ENCODE peak calls at places on chromosomes 7 and 10, in six cellular contexts. M, H, O, Z, I and U are unnamed samples.

GRCh38 chr10:69089638-69090599 is 2.0 kb downstream of the SRGN start:
- DNase-seq in M (no peak), H (no peak), O (peak; percentile 54), Z (no peak), I (no peak), U (no peak)

GRCh38 chr7:2583798-2584580 is 25.2 kb downstream of the IQCE start:
- DNase-seq in M (no peak), H (no peak), O (no peak), Z (no peak), I (no peak), U (no peak)

GRCh38 chr7:128065872-128066271 is 34.6 kb upstream of the LRRC4 start:
- DNase-seq in M (no peak), H (no peak), O (no peak), Z (peak; percentile 37), I (no peak), U (no peak)

GRCh38 chr7:93316730-93317129 is 84.6 kb downstream of the VPS50 start:
- DNase-seq in M (no peak), H (no peak), O (peak; percentile 43), Z (no peak), I (no peak), U (no peak)

GRCh38 chr10:114711487-114712250 is 53.6 kb upstream of the ABLIM1 start:
- DNase-seq in M (no peak), H (no peak), O (no peak), Z (no peak), I (no peak), U (peak; percentile 43)

GRCh38 chr7:1508277-1508758 is 4.1 kb upstream of the INTS1 start:
- DNase-seq in M (no peak), H (no peak), O (no peak), Z (no peak), I (no peak), U (no peak)

GRCh38 chr7:84647797-84648762 is 453.5 kb upstream of the SEMA3A start:
- DNase-seq in M (no peak), H (no peak), O (peak; percentile 94), Z (peak; percentile 57), I (peak; percentile 54), U (no peak)

GRCh38 chr10:118569241-118569881 is 26.1 kb downstream of the PRLHR start:
- DNase-seq in M (no peak), H (no peak), O (peak; percentile 27), Z (peak; percentile 26), I (no peak), U (no peak)

GRCh38 chr10:22417736-22418268 is 72.5 kb downstream of the SPAG6 start:
- DNase-seq in M (no peak), H (no peak), O (no peak), Z (no peak), I (no peak), U (no peak)

GRCh38 chr10:5943536-5943935 is 33.8 kb downstream of the IL15RA start:
- DNase-seq in M (no peak), H (no peak), O (peak; percentile 59), Z (no peak), I (no peak), U (peak; percentile 61)

GRCh38 chr10:12720217-12720981 is 281.1 kb downstream of the CCDC3 start:
- DNase-seq in M (no peak), H (no peak), O (peak; percentile 97), Z (peak; percentile 89), I (peak; percentile 85), U (no peak)

DNA sequence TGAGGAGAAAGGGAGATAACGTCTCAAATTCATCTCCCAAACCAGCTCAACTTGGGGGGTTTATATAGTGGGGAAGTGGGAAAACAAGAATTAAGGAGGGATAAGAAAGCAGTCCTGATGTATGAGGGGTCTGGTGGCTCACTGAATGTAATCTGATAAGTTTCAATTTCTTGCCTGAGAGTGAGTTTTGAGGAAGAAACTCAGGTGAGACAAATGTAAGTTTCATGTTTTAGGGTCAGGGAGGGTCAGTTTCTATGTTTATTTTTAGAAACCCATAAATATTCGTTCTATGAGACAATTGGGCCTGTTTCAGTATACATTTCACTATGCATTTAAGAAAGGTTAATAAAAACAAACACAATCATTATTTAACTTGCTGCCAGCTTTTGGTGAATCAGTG is 128.0 kb upstream of the MBL2 start:
- DNase-seq in M (no peak), H (no peak), O (no peak), Z (no peak), I (no peak), U (no peak)
- H2BK15ac ChIP-seq in M (no peak overlapping the region), H (no peak overlapping the region), O (no peak overlapping the region), Z (no peak overlapping the region), I (no peak overlapping the region), U (no peak overlapping the region)

GRCh38 chr7:112521942-112522341 is 41.2 kb downstream of the LSMEM1 start:
- DNase-seq in M (no peak), H (no peak), O (no peak), Z (no peak), I (no peak), U (no peak)

GRCh38 chr7:112520787-112521186 is 40.0 kb downstream of the LSMEM1 start:
- DNase-seq in M (no peak), H (no peak), O (no peak), Z (no peak), I (no peak), U (no peak)

GRCh38 chr7:112529486-112529885 is 48.7 kb downstream of the LSMEM1 start:
- DNase-seq in M (no peak), H (no peak), O (no peak), Z (no peak), I (peak; percentile 14), U (no peak)

DNA sequence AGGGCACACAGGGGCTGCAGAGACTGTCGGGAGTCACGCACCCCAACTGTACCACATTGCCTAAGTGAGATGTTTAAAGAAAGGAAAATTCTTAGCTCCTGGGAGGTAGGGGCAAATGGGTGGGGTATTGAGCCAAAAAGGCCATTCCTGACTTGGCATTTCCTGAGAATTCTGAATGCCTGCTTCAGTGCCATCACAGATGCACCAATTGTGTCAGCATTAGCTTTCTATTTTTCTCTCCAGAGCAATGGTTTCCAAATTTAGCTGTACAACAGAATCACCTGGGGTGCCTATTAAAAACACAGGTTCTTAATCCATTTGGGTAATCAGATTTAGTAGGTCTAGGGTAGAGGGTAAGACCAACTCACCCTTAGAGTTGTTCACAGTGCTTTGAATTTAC is 43.1 kb downstream of the LSMEM1 start:
- DNase-seq in M (no peak), H (no peak), O (no peak), Z (no peak), I (no peak), U (no peak)
- H2BK15ac ChIP-seq in M (no peak overlapping the region), H (no peak overlapping the region), O (no peak overlapping the region), Z (no peak overlapping the region), I (no peak overlapping the region), U (no peak overlapping the region)

GRCh38 chr10:98419456-98420261 is 4.7 kb upstream of the PYROXD2 start:
- DNase-seq in M (no peak), H (no peak), O (no peak), Z (no peak), I (no peak), U (no peak)
- H2BK15ac ChIP-seq in M (no peak overlapping the region), H (no peak overlapping the region), O (no peak overlapping the region), Z (no peak overlapping the region), I (no peak overlapping the region), U (no peak overlapping the region)

GRCh38 chr7:131949659-131950058 is 393.2 kb upstream of the PODXL start:
- DNase-seq in M (no peak), H (no peak), O (no peak), Z (no peak), I (no peak), U (peak; percentile 17)
- H2BK15ac ChIP-seq in M (no peak overlapping the region), H (no peak overlapping the region), O (no peak overlapping the region), Z (no peak overlapping the region), I (no peak overlapping the region), U (no peak overlapping the region)

GRCh38 chr10:87578160-87578559 is 73.5 kb downstream of the MINPP1 start:
- DNase-seq in M (no peak), H (no peak), O (no peak), Z (no peak), I (no peak), U (no peak)
- H2BK15ac ChIP-seq in M (no peak overlapping the region), H (no peak overlapping the region), O (no peak overlapping the region), Z (no peak overlapping the region), I (no peak overlapping the region), U (no peak overlapping the region)

DNA sequence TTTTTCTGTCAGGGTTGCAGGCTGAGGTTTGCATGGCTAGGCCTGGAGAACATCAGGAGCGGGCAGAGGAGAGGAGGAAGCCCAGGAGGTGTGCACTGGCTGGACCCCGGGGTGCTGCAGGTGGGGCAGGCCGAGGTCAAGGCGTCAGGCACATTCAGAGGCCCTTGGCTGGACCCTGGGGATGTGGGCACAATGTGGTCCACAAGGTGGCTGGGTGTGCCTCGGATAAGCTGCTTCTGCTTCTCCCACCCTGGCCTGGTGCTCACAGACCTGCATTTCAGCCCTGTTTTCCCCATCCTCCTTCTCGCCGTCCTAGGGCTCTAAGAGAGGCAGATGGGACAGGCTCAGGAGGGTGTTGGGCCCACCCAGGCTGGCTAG is 108.2 kb downstream of the ADCY1 start:
- DNase-seq in M (no peak), H (peak; percentile 32), O (no peak), Z (no peak), I (no peak), U (peak; percentile 22)
- H2BK15ac ChIP-seq in M (no peak overlapping the region), H (no peak overlapping the region), O (no peak overlapping the region), Z (no peak overlapping the region), I (no peak overlapping the region), U (no peak overlapping the region)

GRCh38 chr7:76409537-76409936 is at the start of gene SSC4D:
- DNase-seq in M (no peak), H (peak; percentile 79), O (no peak), Z (no peak), I (peak; percentile 87), U (peak; percentile 93)
- H2BK15ac ChIP-seq in M (peak within 1 kb of the TSS; percentile 32), H (no peak within 1 kb of the TSS), O (no peak within 1 kb of the TSS), Z (no peak within 1 kb of the TSS), I (no peak within 1 kb of the TSS), U (no peak within 1 kb of the TSS)